ENCODE peak calls at places on chromosomes 2 and 18, in seven cellular contexts. S is WERI-Rb-1, C is MM.1S, Y is body of pancreas, L is GM23248, B is mammary epithelial cell, T is sigmoid colon. N is an unnamed sample. For H3K9me3, the result is how much of the 10 kb centered on the place peaks cover.

GRCh38 chr18:45650321-45650720 is 35.0 kb downstream of the SLC14A2 start:
- DNase-seq in S (no peak), C (no peak), Y (no peak), L (no peak), B (no peak), T (no peak), N (no peak)

GRCh38 chr2:199457147-199458016 is at the start of gene SATB2:
- DNase-seq in S (peak), C (peak), Y (peak), L (peak), B (peak), T (peak), N (peak)

GRCh38 chr2:121362226-121362625 is 77.2 kb upstream of the TFCP2L1 start:
- DNase-seq in S (no peak), C (no peak), Y (no peak), L (no peak), B (no peak), T (no peak), N (no peak)

GRCh38 chr2:172735646-172736418 is at the start of gene RAPGEF4:
- DNase-seq in S (peak), C (no peak), Y (no peak), L (peak), B (no peak), T (no peak), N (peak)

GRCh38 chr2:241547781-241548450 is 10.6 kb upstream of the BOK start:
- DNase-seq in S (no peak), C (no peak), Y (no peak), L (no peak), B (no peak), T (no peak), N (no peak)

GRCh38 chr2:230358305-230358704 is 31.3 kb downstream of the SP140L start:
- DNase-seq in S (no peak), C (no peak), Y (no peak), L (peak), B (peak), T (no peak), N (no peak)

GRCh38 chr2:133266075-133266925 is 302.0 kb downstream of the NCKAP5 start:
- DNase-seq in S (peak), C (no peak), Y (no peak), L (peak), B (peak), T (no peak), N (no peak)

GRCh38 chr2:6645004-6645403 is 220.7 kb downstream of the CMPK2 start:
- DNase-seq in S (no peak), C (no peak), Y (no peak), L (no peak), B (no peak), T (no peak), N (no peak)

GRCh38 chr18:53489266-53489665 is 735.2 kb downstream of the MBD2 start:
- DNase-seq in S (no peak), C (no peak), Y (no peak), L (no peak), B (no peak), T (no peak), N (no peak)

GRCh38 chr2:219624565-219624964 is 2.9 kb upstream of the SLC4A3 start:
- DNase-seq in S (no peak), C (no peak), Y (no peak), L (no peak), B (no peak), T (no peak), N (no peak)

GRCh38 chr2:127826047-127826446 is 15.1 kb upstream of the WDR33 start:
- DNase-seq in S (no peak), C (no peak), Y (no peak), L (no peak), B (no peak), T (no peak), N (no peak)

GRCh38 chr2:163008642-163009041 is 170.1 kb upstream of the KCNH7 start:
- DNase-seq in S (no peak), C (peak), Y (no peak), L (no peak), B (no peak), T (no peak), N (no peak)

GRCh38 chr2:46737577-46737976 is 178.0 kb downstream of the MCFD2 start:
- DNase-seq in S (no peak), C (no peak), Y (peak), L (peak), B (peak), T (no peak), N (peak)

GRCh38 chr2:99101697-99102096 is 39.8 kb upstream of the C2orf15 start:
- DNase-seq in S (no peak), C (no peak), Y (no peak), L (peak), B (peak), T (no peak), N (peak)

GRCh38 chr18:25832008-25832604 is 258.3 kb downstream of the SS18 start:
- DNase-seq in S (peak), C (peak), Y (no peak), L (peak), B (peak), T (no peak), N (peak)

GRCh38 chr2:203858176-203858575 is 9.4 kb upstream of the CTLA4 start:
- DNase-seq in S (no peak), C (no peak), Y (no peak), L (no peak), B (no peak), T (no peak), N (no peak)

GRCh38 chr2:237603718-237604362 is 13.3 kb upstream of the RAB17 start:
- DNase-seq in S (no peak), C (peak), Y (no peak), L (peak), B (no peak), T (no peak), N (no peak)

GRCh38 chr18:13513015-13513414 is 213.3 kb downstream of the FAM210A start:
- DNase-seq in S (peak), C (no peak), Y (no peak), L (no peak), B (no peak), T (peak), N (no peak)

DNA sequence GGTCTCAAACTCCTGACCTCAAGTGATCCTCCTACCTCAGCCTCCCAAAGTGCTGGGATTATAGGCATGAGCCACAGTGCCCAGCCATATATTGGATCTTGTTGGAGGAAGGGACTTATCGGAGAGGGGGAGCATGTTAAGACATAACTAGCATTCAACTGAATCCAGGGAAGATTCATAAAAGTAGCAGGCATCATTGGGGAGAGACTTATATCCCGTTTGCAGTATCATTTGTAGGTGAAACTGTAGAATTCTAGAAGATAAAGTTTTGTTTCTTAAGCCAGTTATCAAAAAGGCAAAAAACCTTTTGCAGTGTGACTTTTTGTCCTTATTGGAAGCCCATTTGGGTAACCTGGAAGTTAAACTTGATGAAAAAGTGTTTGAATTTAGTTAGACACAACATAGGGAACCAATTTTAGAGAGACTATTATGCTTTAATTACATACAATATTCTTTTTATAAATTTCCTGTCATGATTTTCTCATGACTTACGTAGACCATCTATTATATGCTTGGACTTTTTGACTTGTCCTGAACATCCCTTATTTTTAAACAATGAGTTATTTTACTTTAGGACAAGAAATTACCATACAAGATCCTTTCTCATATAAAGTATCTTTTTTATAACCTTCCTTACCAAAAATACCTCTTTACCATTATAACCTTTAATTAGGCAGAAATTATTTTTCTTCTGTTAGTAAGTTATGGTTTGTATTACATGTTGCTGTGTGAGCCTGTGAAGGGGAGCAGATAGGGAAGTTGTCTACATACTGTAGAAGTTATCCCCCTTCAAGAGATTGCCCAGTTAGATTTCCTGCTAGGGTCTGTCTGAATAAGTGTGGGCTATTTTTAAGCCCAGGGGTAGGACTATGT is 20.3 kb downstream of the RAB3GAP1 start:
- DNase-seq in S (no peak), C (no peak), Y (no peak), L (no peak), B (peak), T (no peak), N (no peak)
- H3K9me3 ChIP-seq in S (under half), C (under half), Y (under half), L (under half), B (under half), T (under half), N (under half)

DNA sequence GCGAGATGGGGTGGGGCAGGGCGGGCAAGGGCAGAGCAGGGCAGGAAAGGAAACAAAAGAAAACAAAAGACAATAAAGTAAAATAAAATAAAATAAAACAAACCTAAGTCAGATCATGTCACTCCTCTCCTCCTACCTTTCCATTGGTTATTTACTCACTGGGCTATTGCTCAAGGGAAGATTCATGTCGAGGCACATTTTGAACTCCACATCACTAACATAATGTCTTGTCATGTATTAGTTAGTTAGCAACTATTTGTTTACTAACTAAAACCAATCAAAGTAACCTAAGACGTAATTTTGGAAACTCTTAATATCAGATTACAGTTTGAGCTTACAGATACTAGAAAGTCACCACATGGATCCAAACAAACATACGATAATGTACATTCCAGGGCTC is 2.2 kb downstream of the C1D start:
- DNase-seq in S (no peak), C (no peak), Y (no peak), L (peak), B (peak), T (no peak), N (no peak)
- H3K4me3 ChIP-seq in S (no peak), C (no peak), Y (no peak), L (peak), B (no peak), T (no peak), N (no peak)

GRCh38 chr2:196130039-196130825 is 41.1 kb downstream of the STK17B start:
- DNase-seq in S (peak), C (no peak), Y (no peak), L (no peak), B (no peak), T (no peak), N (no peak)

GRCh38 chr2:196136151-196136550 is 35.2 kb downstream of the STK17B start:
- DNase-seq in S (no peak), C (no peak), Y (no peak), L (peak), B (no peak), T (no peak), N (no peak)

GRCh38 chr2:196128749-196129148 is 42.6 kb downstream of the STK17B start:
- DNase-seq in S (no peak), C (no peak), Y (no peak), L (no peak), B (no peak), T (no peak), N (no peak)

GRCh38 chr2:196131384-196131861 is 40.0 kb downstream of the STK17B start:
- DNase-seq in S (peak), C (peak), Y (no peak), L (peak), B (peak), T (no peak), N (peak)

GRCh38 chr2:196131949-196132925 is 39.1 kb downstream of the STK17B start:
- DNase-seq in S (no peak), C (peak), Y (no peak), L (peak), B (no peak), T (no peak), N (peak)
- H3K9me3 ChIP-seq in S (under half), C (under half), Y (under half), L (under half), B (under half), T (under half), N (under half)

DNA sequence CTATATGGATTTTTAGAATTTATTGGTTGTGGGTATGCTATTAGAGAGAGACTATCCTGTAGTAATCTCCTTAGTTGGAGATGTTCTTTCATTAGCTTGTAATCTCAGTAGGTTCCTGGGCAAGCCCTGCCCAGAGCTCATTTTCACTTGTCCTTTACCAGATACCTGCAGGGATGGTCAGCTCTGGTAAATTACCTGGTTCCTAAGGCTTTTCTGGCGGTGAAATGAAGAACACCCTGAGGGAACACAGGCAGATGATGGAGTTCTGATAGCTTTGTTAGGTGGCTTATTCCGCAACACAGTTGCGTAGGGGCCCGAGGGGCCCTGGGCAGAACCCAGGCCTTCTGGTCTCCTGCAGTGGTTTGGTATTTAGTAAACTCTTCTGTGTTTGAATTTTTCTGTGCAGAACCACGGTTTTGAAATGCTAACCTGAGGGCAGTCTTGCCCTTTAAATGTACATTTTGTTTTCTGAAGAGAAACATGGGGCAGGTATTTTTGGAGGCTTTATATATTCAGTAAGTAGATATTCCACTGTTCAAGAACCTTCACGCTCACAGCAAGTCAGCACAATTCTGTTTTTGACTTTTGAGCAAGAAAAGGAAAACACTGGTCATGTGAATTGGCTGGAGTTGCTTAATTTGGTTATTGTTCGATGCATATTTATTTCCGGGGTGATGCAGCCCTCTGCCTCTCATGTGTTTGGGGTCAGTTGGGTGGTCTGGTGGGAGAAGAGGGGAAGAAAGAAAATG is 22.4 kb downstream of the ZNF532 start:
- DNase-seq in S (no peak), C (peak), Y (no peak), L (no peak), B (no peak), T (no peak), N (peak)
- H3K4me3 ChIP-seq in S (no peak), C (peak), Y (no peak), L (no peak), B (peak), T (no peak), N (no peak)

GRCh38 chr2:81734981-81735380 is 1430.4 kb upstream of the LRRTM1 start:
- DNase-seq in S (no peak), C (no peak), Y (no peak), L (no peak), B (no peak), T (no peak), N (no peak)
- H3K9me3 ChIP-seq in S (under half), C (under half), Y (under half), L (under half), B (under half), T (under half), N (under half)

DNA sequence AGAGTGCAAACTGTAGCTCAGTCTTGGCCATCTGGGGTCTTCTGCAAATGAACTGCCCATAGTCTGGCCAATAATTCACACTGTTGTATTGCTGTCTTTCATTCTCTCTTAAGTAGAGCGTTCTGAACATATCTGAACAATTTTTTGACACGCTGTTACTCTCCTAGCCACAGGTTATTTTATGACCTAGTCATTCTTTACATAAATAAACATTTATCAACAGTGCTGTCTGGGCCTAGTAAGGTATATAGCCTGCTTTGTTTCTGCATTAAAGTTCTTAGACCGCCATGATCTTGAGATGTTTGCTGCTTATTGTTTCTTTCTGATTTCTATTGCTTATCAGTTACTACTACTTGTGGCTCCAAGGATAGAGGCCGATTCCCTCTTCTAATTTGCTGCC is 226.4 kb downstream of the NEDD4L start:
- DNase-seq in S (no peak), C (no peak), Y (no peak), L (no peak), B (no peak), T (no peak), N (no peak)
- H3K4me3 ChIP-seq in S (no peak), C (no peak), Y (no peak), L (no peak), B (no peak), T (no peak), N (no peak)

GRCh38 chr2:39246382-39246980 is 2.7 kb upstream of the CDKL4 start:
- DNase-seq in S (no peak), C (no peak), Y (no peak), L (no peak), B (no peak), T (no peak), N (no peak)
- H3K9me3 ChIP-seq in S (under half), C (under half), Y (under half), L (under half), B (under half), T (under half), N (under half)

GRCh38 chr2:9991221-9991620 is 39.7 kb downstream of the GRHL1 start:
- DNase-seq in S (no peak), C (no peak), Y (no peak), L (no peak), B (no peak), T (no peak), N (no peak)
- H3K4me3 ChIP-seq in S (no peak), C (no peak), Y (no peak), L (no peak), B (no peak), T (no peak), N (no peak)

GRCh38 chr2:132255714-132256113 is 94.0 kb upstream of the ANKRD30BL start:
- DNase-seq in S (no peak), C (no peak), Y (no peak), L (no peak), B (no peak), T (no peak), N (no peak)
- H3K9me3 ChIP-seq in S (under half), C (under half), Y (under half), L (under half), B (under half), T (under half), N (under half)

GRCh38 chr2:234711308-234711707 is 214.4 kb upstream of the ARL4C start:
- DNase-seq in S (no peak), C (no peak), Y (no peak), L (no peak), B (no peak), T (no peak), N (no peak)

GRCh38 chr2:234708717-234709116 is 211.8 kb upstream of the ARL4C start:
- DNase-seq in S (no peak), C (no peak), Y (no peak), L (no peak), B (no peak), T (no peak), N (no peak)

GRCh38 chr2:234710066-234710465 is 213.2 kb upstream of the ARL4C start:
- DNase-seq in S (no peak), C (no peak), Y (no peak), L (no peak), B (no peak), T (no peak), N (no peak)

GRCh38 chr2:234712421-234712935 is 215.6 kb upstream of the ARL4C start:
- DNase-seq in S (no peak), C (no peak), Y (no peak), L (no peak), B (no peak), T (no peak), N (no peak)

DNA sequence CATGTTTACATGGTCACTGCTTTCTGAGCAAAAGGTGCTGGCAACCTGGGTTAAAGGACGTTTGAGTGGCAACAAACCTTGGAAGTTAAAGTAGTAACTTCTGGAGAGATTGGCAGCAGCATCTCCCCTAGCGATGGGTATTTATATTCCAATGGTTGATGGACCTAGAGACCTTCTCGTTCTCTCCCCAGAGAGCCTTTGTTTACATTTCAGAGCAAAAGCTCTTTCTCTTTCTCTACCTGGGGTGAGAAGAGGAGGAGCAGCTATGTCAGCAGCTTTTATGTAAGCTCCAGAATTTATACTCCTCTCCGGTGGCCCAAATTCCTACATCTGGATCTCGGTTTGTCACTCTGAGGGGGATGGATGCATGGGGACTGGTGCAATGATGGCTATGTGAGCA is 213.7 kb upstream of the ARL4C start:
- DNase-seq in S (no peak), C (no peak), Y (no peak), L (no peak), B (no peak), T (no peak), N (no peak)
- H3K4me3 ChIP-seq in S (no peak), C (no peak), Y (no peak), L (no peak), B (no peak), T (no peak), N (no peak)